ENCODE peak calls at places on chromosomes 12 and 14, in four cellular contexts. U is mesendoderm, C is adrenal gland, A is IMR-90. O is an unnamed sample.

GRCh38 chr12:60394680-60395079 is 798.9 kb downstream of the SLC16A7 start:
- DNase-seq in A (peak; percentile 85), C (no peak), U (no peak), O (no peak)

GRCh38 chr12:47307680-47308399 is 228.1 kb upstream of the AMIGO2 start:
- DNase-seq in C (peak; percentile 55), A (peak; percentile 73), U (peak; percentile 85), O (no peak)

GRCh38 chr12:110100315-110100970 is 23.7 kb upstream of the IFT81 start:
- DNase-seq in A (peak; percentile 78), C (peak; percentile 85), U (peak; percentile 83), O (peak; percentile 73)

GRCh38 chr12:132638541-132639408 is 20.2 kb downstream of the P2RX2 start:
- DNase-seq in A (peak; percentile 60), C (no peak), U (peak; percentile 50), O (peak; percentile 48)

GRCh38 chr14:23056956-23057756 is at the start of gene CDH24:
- DNase-seq in U (peak; percentile 79), C (peak; percentile 73), A (peak; percentile 57), O (peak; percentile 73)

GRCh38 chr12:30896461-30896860 is 30.1 kb upstream of the TSPAN11 start:
- DNase-seq in U (no peak), A (peak; percentile 13), C (no peak), O (no peak)

GRCh38 chr14:50832935-50833607 is 2.1 kb upstream of the NIN start:
- DNase-seq in U (no peak), A (peak; percentile 11), C (no peak), O (no peak)

GRCh38 chr12:90262261-90262660 is 553.6 kb upstream of the ATP2B1 start:
- DNase-seq in C (no peak), U (no peak), A (peak; percentile 45), O (no peak)

GRCh38 chr12:130984183-130985058 is 30.7 kb downstream of the ADGRD1 start:
- DNase-seq in U (no peak), A (no peak), C (no peak), O (no peak)

GRCh38 chr12:104555650-104556049 is 98.9 kb downstream of the CHST11 start:
- DNase-seq in A (no peak), U (no peak), C (no peak), O (no peak)

GRCh38 chr14:35215110-35215872 is 76.9 kb upstream of the PSMA6 start:
- DNase-seq in A (peak; percentile 80), U (peak; percentile 74), C (no peak), O (no peak)

GRCh38 chr14:95387826-95388445 is 68.2 kb upstream of the CLMN start:
- DNase-seq in U (no peak), A (no peak), C (no peak), O (no peak)

GRCh38 chr12:6338955-6339761 is 2.7 kb downstream of the TNFRSF1A start:
- DNase-seq in U (no peak), A (no peak), C (no peak), O (no peak)

GRCh38 chr12:80232873-80233272 is 133.5 kb downstream of the OTOGL start:
- DNase-seq in A (no peak), C (no peak), U (no peak), O (no peak)

GRCh38 chr12:89846473-89846872 is 137.8 kb upstream of the ATP2B1 start:
- DNase-seq in U (no peak), C (no peak), A (no peak), O (no peak)

GRCh38 chr12:130827432-130827831 is 11.6 kb downstream of the STX2 start:
- DNase-seq in C (no peak), U (no peak), A (no peak), O (no peak)

GRCh38 chr12:11853126-11853525 is 203.7 kb downstream of the ETV6 start:
- DNase-seq in C (no peak), U (no peak), A (no peak), O (no peak)

GRCh38 chr12:76820888-76821482 is 57.1 kb downstream of the ZDHHC17 start:
- DNase-seq in U (peak; percentile 72), A (peak; percentile 47), C (peak; percentile 29), O (no peak)

GRCh38 chr14:33839193-33840076 is 111.4 kb downstream of the EGLN3 start:
- DNase-seq in A (peak; percentile 40), U (peak; percentile 45), C (peak; percentile 65), O (peak; percentile 40)

GRCh38 chr14:106396999-106397398 is 870.6 kb downstream of the TMEM121 start:
- DNase-seq in C (no peak), U (no peak), A (no peak), O (no peak)

GRCh38 chr12:510071-510825 is 50.5 kb downstream of the B4GALNT3 start:
- DNase-seq in U (peak; percentile 93), A (no peak), C (no peak), O (no peak)

GRCh38 chr12:76275511-76276093 is 72.6 kb downstream of the BBS10 start:
- DNase-seq in U (no peak), C (no peak), A (no peak), O (no peak)

GRCh38 chr12:95443458-95443857 is 30.5 kb upstream of the METAP2 start:
- DNase-seq in U (peak; percentile 95), C (no peak), A (no peak), O (no peak)

GRCh38 chr12:95445884-95446482 is 28.0 kb upstream of the METAP2 start:
- DNase-seq in U (no peak), C (no peak), A (no peak), O (no peak)

DNA sequence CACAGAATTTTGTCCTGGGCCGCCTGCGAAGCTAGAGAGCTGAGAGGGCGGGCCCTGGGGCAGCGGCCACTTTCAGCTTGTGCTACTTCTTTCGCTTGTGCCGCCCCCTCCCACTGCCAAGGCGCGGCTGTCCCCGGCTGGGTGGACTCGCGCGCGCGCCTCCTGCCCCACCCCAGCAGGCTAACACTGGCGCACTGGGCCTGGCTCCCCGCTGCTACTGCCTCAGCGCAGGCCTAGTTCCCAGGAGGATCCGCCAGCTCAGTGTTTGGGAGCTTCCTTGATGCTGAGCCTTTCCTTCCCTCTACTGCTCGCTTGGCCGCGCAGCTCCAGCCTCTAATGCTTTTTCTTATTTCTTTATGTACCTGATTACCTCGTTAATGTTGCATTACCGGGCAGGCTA is 27.4 kb upstream of the METAP2 start:
- DNase-seq in U (peak; percentile 86), A (peak; percentile 7), C (no peak), O (peak; percentile 38)
- H3K4me1 ChIP-seq in U (peaks cover 9% of the 10 kb centered on the region), A (no peaks in the 10 kb centered on the region), C (no peaks in the 10 kb centered on the region), O (no peaks in the 10 kb centered on the region)

GRCh38 chr12:69512820-69513219 is 42.6 kb downstream of the FRS2 start:
- DNase-seq in A (peak; percentile 77), C (no peak), U (no peak), O (no peak)

GRCh38 chr12:69513297-69513696 is 43.1 kb downstream of the FRS2 start:
- DNase-seq in A (no peak), U (no peak), C (no peak), O (no peak)

GRCh38 chr12:69511469-69511868 is 41.3 kb downstream of the FRS2 start:
- DNase-seq in A (peak; percentile 62), C (no peak), U (no peak), O (no peak)

GRCh38 chr12:69511016-69511415 is 40.8 kb downstream of the FRS2 start:
- DNase-seq in U (no peak), A (no peak), C (no peak), O (no peak)

DNA sequence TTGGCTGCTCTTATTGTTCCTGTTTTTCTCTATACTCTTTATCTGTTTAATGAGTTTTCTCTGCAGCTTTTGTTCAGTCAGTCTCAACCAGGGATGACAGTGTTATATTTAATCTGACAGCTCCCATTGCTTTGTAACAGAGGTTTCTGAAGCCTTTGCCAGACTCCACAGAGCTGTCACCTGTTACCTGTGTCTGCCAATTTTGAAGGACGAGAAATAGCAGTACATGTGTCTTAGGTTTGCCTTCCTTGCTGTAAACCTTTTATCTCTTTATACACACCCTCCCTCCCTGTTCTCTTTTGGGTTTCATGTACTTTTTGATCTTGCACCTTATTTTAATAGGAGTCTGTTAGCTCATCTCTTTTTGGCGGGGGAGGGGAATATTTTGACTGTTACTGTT is 41.7 kb downstream of the FRS2 start:
- DNase-seq in U (no peak), C (no peak), A (no peak), O (no peak)
- H3K4me1 ChIP-seq in U (peaks cover 2% of the 10 kb centered on the region), C (peaks cover 24% of the 10 kb centered on the region), A (peaks cover 18% of the 10 kb centered on the region), O (peaks cover 11% of the 10 kb centered on the region)

GRCh38 chr12:118055865-118056773 is 4.9 kb downstream of the WSB2 start:
- DNase-seq in A (peak; percentile 36), C (no peak), U (no peak), O (no peak)

GRCh38 chr12:118053071-118053985 is 7.7 kb downstream of the WSB2 start:
- DNase-seq in A (peak; percentile 51), C (no peak), U (no peak), O (no peak)

GRCh38 chr12:118050972-118051910 is 9.7 kb downstream of the WSB2 start:
- DNase-seq in C (no peak), U (no peak), A (no peak), O (no peak)

GRCh38 chr12:118055144-118055557 is 5.8 kb downstream of the WSB2 start:
- DNase-seq in A (peak; percentile 22), U (peak; percentile 83), C (peak; percentile 69), O (no peak)

DNA sequence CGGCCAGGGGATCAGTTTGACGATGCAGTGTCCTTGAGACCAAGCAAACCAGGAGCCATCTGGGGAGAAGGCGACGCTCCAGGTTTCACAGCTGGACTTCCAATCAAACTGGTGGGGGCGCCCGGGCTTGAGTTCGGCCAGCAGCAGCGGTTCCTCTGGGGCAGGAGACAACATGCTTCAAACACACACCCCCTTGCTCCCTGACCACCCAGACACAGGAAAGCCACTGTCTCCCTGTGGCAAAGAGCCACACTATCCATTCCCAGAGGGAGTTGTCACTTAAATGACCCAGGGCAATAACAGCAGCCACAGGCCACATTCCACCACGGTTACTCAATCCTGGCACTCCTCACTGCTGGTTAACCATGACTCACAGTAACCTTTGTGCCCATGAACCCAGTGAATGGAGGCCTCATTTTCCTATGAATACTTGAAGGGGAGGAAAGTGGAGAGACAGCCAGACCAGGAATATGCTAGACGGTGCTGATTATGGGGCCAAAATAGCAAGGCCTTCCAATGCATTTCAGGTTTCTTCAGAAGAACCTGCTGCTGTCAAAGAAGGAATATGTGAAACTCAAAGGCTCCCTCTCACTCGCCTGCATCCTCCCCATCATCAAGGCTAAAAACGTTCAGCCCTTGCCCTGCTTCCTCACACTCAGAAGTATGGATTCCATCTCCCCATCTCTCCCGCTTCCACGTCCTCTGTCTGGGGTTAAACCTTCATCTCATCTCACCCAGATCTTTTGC is 8.5 kb downstream of the WSB2 start:
- DNase-seq in U (peak; percentile 90), A (peak; percentile 95), C (peak; percentile 94), O (peak; percentile 70)
- H3K4me1 ChIP-seq in U (peaks cover 5% of the 10 kb centered on the region), A (peaks cover 16% of the 10 kb centered on the region), C (peaks cover 10% of the 10 kb centered on the region), O (peaks cover 21% of the 10 kb centered on the region)

GRCh38 chr14:64388533-64389243 is 535 bp downstream of the MTHFD1 start:
- DNase-seq in C (no peak), A (peak; percentile 30), U (peak; percentile 46), O (no peak)

GRCh38 chr14:64391986-64392385 is 3.8 kb downstream of the MTHFD1 start:
- DNase-seq in C (no peak), U (no peak), A (no peak), O (no peak)

GRCh38 chr14:64391113-64391725 is 3.1 kb downstream of the MTHFD1 start:
- DNase-seq in U (peak; percentile 89), A (no peak), C (no peak), O (no peak)

GRCh38 chr14:64394973-64395633 is 7.0 kb downstream of the MTHFD1 start:
- DNase-seq in C (no peak), U (no peak), A (no peak), O (no peak)

DNA sequence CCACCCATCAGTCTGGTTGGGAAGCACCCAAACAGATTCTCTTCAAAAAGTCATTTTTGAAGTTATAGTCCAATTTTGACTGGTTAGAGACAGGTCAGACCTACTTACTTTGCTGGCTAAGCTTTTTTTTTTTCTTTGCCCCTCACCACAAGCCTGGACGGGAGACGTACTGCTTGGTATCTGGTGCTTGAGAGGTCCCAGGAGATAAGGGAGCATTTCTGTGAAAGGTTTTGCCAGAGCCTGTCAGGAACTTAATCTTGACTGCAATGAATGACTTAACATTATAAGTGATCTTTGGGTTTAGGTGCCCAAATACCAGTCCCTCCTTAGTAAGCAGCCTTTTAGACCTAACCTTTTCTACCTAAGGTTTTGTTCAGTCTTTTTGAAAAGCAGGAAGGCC is 6.3 kb downstream of the MTHFD1 start:
- DNase-seq in A (no peak), U (peak; percentile 71), C (no peak), O (no peak)
- H3K4me1 ChIP-seq in A (no peaks in the 10 kb centered on the region), U (peaks cover 14% of the 10 kb centered on the region), C (peaks cover 2% of the 10 kb centered on the region), O (peaks cover 1% of the 10 kb centered on the region)